ENCODE peak calls at places on chromosomes 3 and 15, in eight cellular contexts. P is GM23338, R is GM23248, Z is neural progenitor cell, E is Caco-2, N is left lung, L is heart right ventricle, J is tibial artery. M is an unnamed sample.

GRCh38 chr3:171828852-171829770 is 14.0 kb upstream of the TMEM212 start:
- DNase-seq in J (no peak), P (no peak), R (no peak), N (no peak), E (no peak), Z (no peak), L (no peak), M (no peak)

GRCh38 chr15:69046781-69047180 is 32.3 kb downstream of the NOX5 start:
- DNase-seq in Z (no peak), L (no peak), N (no peak), J (no peak), P (no peak), R (no peak), E (no peak), M (no peak)

GRCh38 chr3:20186600-20187004 is 596 bp upstream of the SGO1 start:
- DNase-seq in Z (no peak), E (no peak), R (peak; percentile 58), J (no peak), P (peak; percentile 21), N (no peak), L (no peak), M (no peak)

GRCh38 chr3:129560269-129560787 is 17.4 kb downstream of the H1-8 start:
- DNase-seq in L (peak; percentile 72), E (no peak), Z (no peak), N (peak; percentile 68), J (peak; percentile 93), P (no peak), R (peak; percentile 68), M (peak; percentile 92)

GRCh38 chr3:49785565-49786356 is 581 bp downstream of the IP6K1 start:
- DNase-seq in R (peak; percentile 71), Z (no peak), L (no peak), P (peak; percentile 63), N (no peak), J (no peak), E (no peak), M (peak; percentile 3)

GRCh38 chr3:195079636-195080035 is 191.3 kb downstream of the XXYLT1 start:
- DNase-seq in E (no peak), L (no peak), N (no peak), J (no peak), R (peak; percentile 8), Z (no peak), P (no peak), M (no peak)

GRCh38 chr15:49471733-49472132 is 48.7 kb downstream of the FGF7 start:
- DNase-seq in E (no peak), N (no peak), L (no peak), Z (no peak), R (no peak), P (no peak), J (no peak), M (no peak)

GRCh38 chr3:13927295-13927694 is 47.4 kb upstream of the WNT7A start:
- DNase-seq in P (peak; percentile 8), L (no peak), Z (no peak), E (peak; percentile 43), N (no peak), R (peak; percentile 24), J (no peak), M (no peak)

GRCh38 chr15:89396723-89397652 is 62.4 kb upstream of the POLG start:
- DNase-seq in P (peak; percentile 81), N (no peak), Z (peak; percentile 28), L (no peak), E (no peak), R (no peak), J (no peak), M (no peak)

GRCh38 chr3:141371882-141372281 is 3.6 kb downstream of the ZBTB38 start:
- DNase-seq in L (no peak), Z (no peak), N (no peak), P (no peak), E (no peak), J (no peak), R (no peak), M (no peak)

GRCh38 chr3:62046326-62046725 is 327.0 kb downstream of the FEZF2 start:
- DNase-seq in J (no peak), N (no peak), L (no peak), P (no peak), Z (no peak), R (peak; percentile 40), E (no peak), M (no peak)

GRCh38 chr3:120402257-120402656 is 48.5 kb downstream of the FSTL1 start:
- DNase-seq in N (no peak), L (no peak), P (no peak), R (no peak), E (no peak), J (no peak), Z (no peak), M (no peak)

DNA sequence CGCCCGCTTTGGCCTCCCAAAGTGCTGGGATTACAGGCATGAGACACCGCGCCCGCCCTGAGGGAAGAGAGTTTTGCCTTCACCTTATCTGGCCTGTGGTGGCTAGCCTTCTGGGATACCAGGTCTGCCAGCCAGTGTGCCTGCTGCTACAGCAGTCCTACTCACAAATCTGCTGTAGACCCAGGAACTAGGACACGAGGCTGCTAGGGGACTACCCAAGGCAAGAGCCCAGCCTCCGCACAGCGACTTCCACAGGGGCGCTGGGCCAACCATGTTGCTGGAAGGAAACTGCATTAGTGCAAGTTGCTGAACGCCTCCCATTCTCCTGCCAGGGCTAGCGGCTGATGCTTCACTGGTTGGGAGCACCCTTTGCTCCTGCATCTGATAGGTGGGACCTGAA is 53.7 kb downstream of the DHX30 start:
- DNase-seq in R (no peak), E (no peak), J (no peak), N (peak; percentile 56), L (no peak), Z (no peak), P (no peak), M (no peak)
- H3K36me3 ChIP-seq in R (peaks cover 40% of the 10 kb centered on the region), E (no peaks in the 10 kb centered on the region), J (peaks cover 53% of the 10 kb centered on the region), N (peaks cover 90% of the 10 kb centered on the region), L (peaks cover 43% of the 10 kb centered on the region), Z (no peaks in the 10 kb centered on the region), P (no peaks in the 10 kb centered on the region), M (peaks cover 89% of the 10 kb centered on the region)

GRCh38 chr15:67105065-67105951 is 39.9 kb downstream of the SMAD3 start:
- DNase-seq in R (peak; percentile 98), Z (no peak), L (no peak), P (no peak), N (no peak), J (peak; percentile 84), E (no peak), M (peak; percentile 97)
- H3K4me1 ChIP-seq in R (peaks cover 68% of the 10 kb centered on the region), Z (peaks cover 20% of the 10 kb centered on the region), L (peaks cover 61% of the 10 kb centered on the region), P (peaks cover 8% of the 10 kb centered on the region), N (peaks cover 45% of the 10 kb centered on the region), J (peaks cover 66% of the 10 kb centered on the region), E (peaks cover 38% of the 10 kb centered on the region), M (peaks cover 94% of the 10 kb centered on the region)

DNA sequence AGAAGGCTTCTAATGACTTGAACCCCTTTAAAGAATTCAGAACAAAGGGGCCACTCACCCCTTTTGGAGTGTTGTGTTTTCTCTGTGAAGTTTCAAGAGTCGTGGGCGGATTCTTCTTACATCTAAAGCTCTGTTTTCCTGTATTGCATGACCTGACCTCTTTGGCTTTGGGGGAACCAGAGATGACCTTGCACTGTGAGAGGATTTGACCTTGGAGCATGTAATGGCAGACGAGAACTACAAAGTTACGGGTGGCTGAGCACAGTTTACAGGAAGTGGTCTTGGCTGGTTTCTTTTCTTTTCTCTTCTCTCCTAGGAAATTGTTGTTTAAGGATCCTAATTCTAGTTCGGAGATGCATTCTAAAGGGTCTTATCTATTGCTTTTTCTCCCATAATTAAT is 6.2 kb upstream of the BDH1 start:
- DNase-seq in R (no peak), Z (no peak), L (no peak), N (no peak), E (no peak), P (no peak), J (no peak), M (no peak)
- H3K36me3 ChIP-seq in R (no peaks in the 10 kb centered on the region), Z (peaks cover 4% of the 10 kb centered on the region), L (no peaks in the 10 kb centered on the region), N (no peaks in the 10 kb centered on the region), E (no peaks in the 10 kb centered on the region), P (peaks cover 35% of the 10 kb centered on the region), J (no peaks in the 10 kb centered on the region), M (no peaks in the 10 kb centered on the region)

DNA sequence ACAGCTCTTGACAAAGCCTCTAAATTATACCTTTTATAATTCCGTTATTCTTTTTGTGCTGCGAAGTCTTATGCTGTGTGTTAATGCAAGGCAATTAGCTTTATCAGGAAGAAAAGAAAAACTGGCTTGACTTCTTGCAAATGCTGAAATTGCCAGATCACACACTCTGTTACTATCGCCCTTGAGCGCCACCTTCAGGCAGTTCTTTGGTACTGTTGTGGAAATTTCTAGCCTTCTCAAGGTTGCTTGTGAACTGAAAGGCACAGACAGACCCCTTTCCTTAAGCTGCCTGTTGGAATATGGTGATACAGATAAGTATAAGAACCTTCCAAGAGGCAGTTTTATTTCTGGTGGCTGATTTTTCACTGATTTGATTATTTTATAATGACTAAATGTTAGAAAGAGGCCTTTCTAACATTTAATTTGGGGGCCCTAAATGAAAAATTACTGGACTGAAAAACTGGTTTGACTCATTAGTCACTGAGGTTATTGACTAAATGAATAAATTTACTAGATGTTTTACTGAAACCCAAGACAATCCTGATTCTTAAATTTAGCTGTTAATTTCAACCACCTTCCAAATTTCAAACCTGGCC is 126.2 kb upstream of the RASGRP1 start:
- DNase-seq in J (peak; percentile 69), N (no peak), Z (peak; percentile 83), P (peak; percentile 87), R (peak; percentile 78), L (peak; percentile 21), E (peak; percentile 74), M (peak; percentile 60)
- H3K4me1 ChIP-seq in J (peaks cover 11% of the 10 kb centered on the region), N (no peaks in the 10 kb centered on the region), Z (no peaks in the 10 kb centered on the region), P (no peaks in the 10 kb centered on the region), R (peaks cover 7% of the 10 kb centered on the region), L (no peaks in the 10 kb centered on the region), E (no peaks in the 10 kb centered on the region), M (no peaks in the 10 kb centered on the region)

GRCh38 chr3:66408458-66408857 is 92.4 kb downstream of the LRIG1 start:
- DNase-seq in J (no peak), Z (no peak), R (no peak), E (no peak), P (no peak), L (no peak), N (peak; percentile 4), M (no peak)
- H3K36me3 ChIP-seq in J (peaks cover 17% of the 10 kb centered on the region), Z (peaks cover 5% of the 10 kb centered on the region), R (no peaks in the 10 kb centered on the region), E (peaks cover 4% of the 10 kb centered on the region), P (peaks cover 38% of the 10 kb centered on the region), L (peaks cover 31% of the 10 kb centered on the region), N (peaks cover 91% of the 10 kb centered on the region), M (peaks cover 40% of the 10 kb centered on the region)

M was measured in SJSA1.